ENCODE peak calls at places on chromosomes 11 and 22, in seven cellular contexts. R, S, E, T, H, O and P are unnamed samples.

GRCh38 chr11:11230802-11231562 is 122.1 kb downstream of the CSNK2A3 start:
- DNase-seq in R (peak), S (no peak), E (no peak), T (no peak), H (no peak), O (peak), P (no peak)

GRCh38 chr22:25176175-25176574 is 23.5 kb upstream of the CRYBB3 start:
- DNase-seq in R (no peak), S (no peak), E (no peak), T (no peak), H (no peak), O (no peak), P (no peak)

GRCh38 chr22:29842740-29843139 is 4.7 kb upstream of the ASCC2 start:
- DNase-seq in R (no peak), S (peak), E (no peak), T (no peak), H (no peak), O (no peak), P (no peak)

GRCh38 chr11:16410479-16410878 is 54.1 kb upstream of the SOX6 start:
- DNase-seq in R (no peak), S (no peak), E (no peak), T (no peak), H (no peak), O (no peak), P (no peak)

GRCh38 chr11:12430351-12430750 is 53.0 kb downstream of the PARVA start:
- DNase-seq in R (no peak), S (no peak), E (no peak), T (no peak), H (no peak), O (no peak), P (no peak)

GRCh38 chr11:117192401-117192875 is 6.7 kb upstream of the TAGLN start:
- DNase-seq in R (no peak), S (no peak), E (peak), T (no peak), H (no peak), O (no peak), P (no peak)

GRCh38 chr11:102981324-102981910 is 25.9 kb upstream of the MMP13 start:
- DNase-seq in R (no peak), S (no peak), E (no peak), T (no peak), H (no peak), O (no peak), P (no peak)

GRCh38 chr11:11983427-11983826 is 25.0 kb downstream of the DKK3 start:
- DNase-seq in R (no peak), S (no peak), E (no peak), T (no peak), H (no peak), O (peak), P (no peak)

GRCh38 chr11:15769203-15769602 is 587.1 kb downstream of the SOX6 start:
- DNase-seq in R (no peak), S (no peak), E (no peak), T (no peak), H (no peak), O (no peak), P (no peak)

GRCh38 chr11:46065681-46066080 is 55.6 kb downstream of the PHF21A start:
- DNase-seq in R (no peak), S (no peak), E (no peak), T (no peak), H (no peak), O (no peak), P (no peak)

GRCh38 chr11:12090761-12091261 is 19.6 kb upstream of the MICAL2 start:
- DNase-seq in R (no peak), S (no peak), E (peak), T (no peak), H (no peak), O (no peak), P (no peak)

GRCh38 chr22:38613588-38613987 is 42.6 kb downstream of the FAM227A start:
- DNase-seq in R (no peak), S (no peak), E (no peak), T (no peak), H (no peak), O (no peak), P (no peak)

GRCh38 chr22:38618258-38618657 is 37.9 kb downstream of the FAM227A start:
- DNase-seq in R (no peak), S (no peak), E (no peak), T (no peak), H (no peak), O (no peak), P (no peak)

GRCh38 chr22:38611559-38611958 is 41.6 kb upstream of the DMC1 start:
- DNase-seq in R (no peak), S (no peak), E (no peak), T (no peak), H (no peak), O (no peak), P (no peak)

GRCh38 chr22:38612217-38613006 is 42.4 kb upstream of the DMC1 start:
- DNase-seq in R (no peak), S (no peak), E (no peak), T (no peak), H (no peak), O (no peak), P (no peak)

GRCh38 chr22:38614331-38615122 is 41.7 kb downstream of the FAM227A start:
- DNase-seq in R (no peak), S (no peak), E (no peak), T (no peak), H (no peak), O (no peak), P (no peak)
- H3K27ac ChIP-seq in R (no peak), S (no peak), E (no peak), T (no peak), H (peak), O (no peak), P (no peak)

GRCh38 chr11:45048870-45049825 is 97.3 kb upstream of the PRDM11 start:
- DNase-seq in R (no peak), S (no peak), E (no peak), T (no peak), H (peak), O (no peak), P (no peak)
- H3K27ac ChIP-seq in R (no peak), S (no peak), E (no peak), T (no peak), H (peak), O (no peak), P (no peak)

GRCh38 chr11:40716344-40717178 is 742.9 kb downstream of the LRRC4C start:
- DNase-seq in R (no peak), S (no peak), E (no peak), T (no peak), H (no peak), O (peak), P (no peak)

GRCh38 chr11:40713083-40713482 is 746.4 kb downstream of the LRRC4C start:
- DNase-seq in R (no peak), S (no peak), E (no peak), T (no peak), H (no peak), O (no peak), P (no peak)
- H3K27ac ChIP-seq in R (no peak), S (no peak), E (no peak), T (no peak), H (no peak), O (no peak), P (no peak)

GRCh38 chr11:47161134-47161854 is 15.4 kb downstream of the ARFGAP2 start:
- DNase-seq in R (peak), S (no peak), E (no peak), T (peak), H (no peak), O (peak), P (peak)
- H3K27ac ChIP-seq in R (no peak), S (no peak), E (no peak), T (no peak), H (peak), O (no peak), P (peak)

DNA sequence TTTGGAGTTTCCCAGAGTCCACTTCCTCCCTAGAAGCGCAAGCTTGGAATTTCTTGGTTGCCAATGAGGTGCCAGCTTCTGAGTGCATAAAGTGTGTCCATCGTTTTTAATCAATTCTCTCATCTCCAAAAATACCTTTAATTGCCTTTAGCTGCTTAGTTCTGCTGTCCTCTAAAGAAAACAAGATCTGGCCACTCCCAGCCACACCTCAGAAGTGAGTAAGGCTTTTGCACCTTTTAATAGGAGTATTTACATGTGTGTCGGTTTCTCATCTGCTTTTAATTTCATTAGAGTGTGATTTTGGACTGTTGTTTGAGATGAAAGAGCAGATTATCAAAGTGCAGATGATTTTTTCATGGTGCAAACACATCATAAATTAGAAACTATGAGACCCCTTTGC is 20.1 kb downstream of the CD44 start:
- DNase-seq in R (no peak), S (no peak), E (no peak), T (no peak), H (no peak), O (no peak), P (no peak)
- H3K27ac ChIP-seq in R (peak), S (peak), E (peak), T (peak), H (peak), O (no peak), P (no peak)

DNA sequence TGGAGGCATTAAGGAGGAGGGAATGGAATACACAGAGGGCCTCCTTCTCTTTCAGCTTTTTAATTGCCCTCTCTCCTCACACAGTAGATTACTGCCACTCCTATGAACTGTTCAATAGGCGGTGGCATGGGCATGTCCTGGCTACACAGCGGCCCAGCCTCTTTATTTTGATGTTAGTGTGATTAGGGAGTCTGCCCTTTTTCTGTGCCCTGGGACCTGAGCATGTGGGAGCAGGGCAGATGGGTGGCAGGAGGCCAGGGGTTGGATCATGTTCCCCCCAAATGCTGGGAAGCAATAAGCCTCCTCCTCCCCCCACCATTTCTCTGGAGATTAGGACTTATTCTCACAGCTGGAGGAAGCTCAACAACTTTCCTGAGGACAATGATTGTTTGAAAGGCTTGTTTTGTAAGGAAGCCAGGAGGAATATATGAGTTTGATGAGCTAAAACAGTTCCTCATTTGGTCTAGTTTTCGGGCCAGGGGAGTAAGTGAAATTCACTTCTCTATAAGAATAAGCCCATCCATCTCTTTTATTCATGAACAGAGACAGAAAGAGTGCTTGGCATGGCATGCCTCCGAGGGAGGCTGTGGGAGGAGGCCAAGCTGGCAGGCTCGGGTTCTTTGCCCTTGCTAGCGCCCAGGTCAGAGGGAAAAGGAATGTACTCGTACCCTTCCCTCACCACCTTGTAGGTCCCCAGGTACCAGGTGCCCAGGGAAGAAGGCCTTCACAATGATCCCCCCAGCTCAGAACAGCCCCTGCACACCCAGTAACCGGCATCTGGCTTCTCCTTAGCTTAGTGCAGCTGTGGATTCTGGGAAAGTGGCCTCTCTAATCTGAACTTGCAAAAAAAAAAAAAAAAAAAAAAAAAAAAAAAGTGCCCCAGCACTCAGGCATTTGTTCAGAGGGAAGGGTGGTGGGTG is 1.0 kb downstream of the HEPN1 start:
- DNase-seq in R (no peak), S (no peak), E (no peak), T (no peak), H (no peak), O (no peak), P (no peak)
- H3K27ac ChIP-seq in R (no peak), S (peak), E (no peak), T (no peak), H (no peak), O (no peak), P (peak)

GRCh38 chr22:45453764-45454163 is 40.3 kb downstream of the RIBC2 start:
- DNase-seq in R (no peak), S (no peak), E (no peak), T (no peak), H (no peak), O (no peak), P (no peak)
- H3K27ac ChIP-seq in R (no peak), S (peak), E (no peak), T (no peak), H (no peak), O (no peak), P (no peak)

GRCh38 chr11:59865031-59865430 is 1.3 kb downstream of the TCN1 start:
- DNase-seq in R (no peak), S (no peak), E (no peak), T (no peak), H (no peak), O (no peak), P (no peak)

GRCh38 chr11:59862252-59862651 is 4.0 kb downstream of the TCN1 start:
- DNase-seq in R (no peak), S (no peak), E (no peak), T (no peak), H (no peak), O (no peak), P (no peak)

GRCh38 chr11:59872076-59872475 is 5.8 kb upstream of the TCN1 start:
- DNase-seq in R (no peak), S (no peak), E (no peak), T (no peak), H (no peak), O (no peak), P (no peak)

GRCh38 chr11:59867946-59868345 is 1.7 kb upstream of the TCN1 start:
- DNase-seq in R (no peak), S (no peak), E (no peak), T (no peak), H (no peak), O (no peak), P (no peak)

GRCh38 chr11:59866397-59866796 is at the start of gene TCN1:
- DNase-seq in R (no peak), S (no peak), E (no peak), T (no peak), H (no peak), O (no peak), P (no peak)
- H3K27ac ChIP-seq in R (no peak), S (no peak), E (no peak), T (no peak), H (no peak), O (no peak), P (no peak)